ENCODE peak calls at places on chromosome 14, in four cellular contexts. S is K562, K is HepG2, B is Panc1. X is an unnamed sample.
A peak's percentile ranks its signal among the peaks of the same experiment; 100 is the strongest.

GRCh38 chr14:61330511-61330910 is 9.1 kb downstream of the PRKCH start:
- DNase-seq in S (no peak), B (no peak), K (no peak), X (no peak)

GRCh38 chr14:49427117-49427516 is 159.1 kb downstream of the RPS29 start:
- DNase-seq in K (no peak), S (no peak), B (no peak), X (no peak)

GRCh38 chr14:44639986-44640385 is 132.9 kb upstream of the FSCB start:
- DNase-seq in K (no peak), B (no peak), S (no peak), X (no peak)

GRCh38 chr14:94312481-94313246 is 10.5 kb downstream of the SERPINA6 start:
- DNase-seq in K (no peak), S (no peak), B (no peak), X (no peak)

GRCh38 chr14:76456200-76456599 is 80.3 kb downstream of the ESRRB start:
- DNase-seq in B (no peak), S (peak; percentile 53), K (peak; percentile 18), X (peak; percentile 28)

GRCh38 chr14:54435500-54435981 is 5.6 kb downstream of the CNIH1 start:
- DNase-seq in S (peak; percentile 17), K (no peak), B (no peak), X (no peak)

GRCh38 chr14:33679025-33679424 is 271.8 kb downstream of the EGLN3 start:
- DNase-seq in S (no peak), B (no peak), K (no peak), X (no peak)

GRCh38 chr14:21398901-21399300 is 15.1 kb upstream of the SUPT16H start:
- DNase-seq in B (no peak), K (no peak), S (no peak), X (no peak)

GRCh38 chr14:100541621-100542560 is 45.3 kb downstream of the BEGAIN start:
- DNase-seq in S (no peak), K (no peak), B (no peak), X (no peak)

GRCh38 chr14:23119362-23120327 is 590 bp upstream of the CEBPE start:
- DNase-seq in B (no peak), S (no peak), K (no peak), X (no peak)

GRCh38 chr14:66572836-66573235 is 64.9 kb downstream of the GPHN start:
- DNase-seq in S (no peak), B (no peak), K (no peak), X (no peak)

GRCh38 chr14:30573203-30573814 is 14.4 kb downstream of the G2E3 start:
- DNase-seq in K (no peak), S (no peak), B (no peak), X (no peak)

GRCh38 chr14:75044322-75044721 is 6.9 kb downstream of the MLH3 start:
- DNase-seq in B (no peak), K (no peak), S (no peak), X (no peak)

GRCh38 chr14:100096656-100097055 is 31.4 kb downstream of the EVL start:
- DNase-seq in B (no peak), S (no peak), K (no peak), X (no peak)

GRCh38 chr14:101687756-101688546 is 73.6 kb upstream of the PPP2R5C start:
- DNase-seq in B (no peak), K (no peak), S (no peak), X (no peak)

GRCh38 chr14:33754264-33754663 is 196.6 kb downstream of the EGLN3 start:
- DNase-seq in B (no peak), S (no peak), K (no peak), X (no peak)

GRCh38 chr14:36690301-36691020 is 28.8 kb downstream of the PAX9 start:
- DNase-seq in B (no peak), S (no peak), K (no peak), X (no peak)

GRCh38 chr14:69483765-69484443 is 624 bp upstream of the PLEKHD1 start:
- DNase-seq in S (no peak), K (no peak), B (no peak), X (no peak)

GRCh38 chr14:37330910-37331309 is 133.2 kb downstream of the MIPOL1 start:
- DNase-seq in B (no peak), K (no peak), S (no peak), X (no peak)

GRCh38 chr14:46306267-46306666 is 345.3 kb downstream of the RPL10L start:
- DNase-seq in K (no peak), S (no peak), B (no peak), X (no peak)

GRCh38 chr14:21053184-21054122 is 4.2 kb upstream of the RNASE8 start:
- DNase-seq in B (no peak), S (no peak), K (peak; percentile 50), X (no peak)

DNA sequence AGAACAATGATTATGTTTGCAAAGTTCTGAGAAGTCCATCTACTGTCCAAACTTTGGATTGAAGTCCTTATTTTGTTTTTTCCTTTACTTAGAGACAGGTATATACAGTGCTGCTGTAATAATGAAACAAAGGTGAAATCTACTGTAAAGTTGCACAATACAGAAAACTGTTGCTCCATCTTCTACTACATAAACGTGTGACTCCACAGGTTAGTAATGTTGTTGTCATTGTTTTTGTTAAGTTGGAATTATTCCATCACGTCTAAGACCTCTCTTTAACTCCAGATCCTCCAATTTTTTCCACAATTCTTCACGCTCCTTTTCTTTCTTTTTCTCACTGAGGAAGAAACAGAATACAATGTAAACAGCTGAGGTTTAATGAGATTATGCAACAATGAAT is 57.0 kb upstream of the GPHB5 start:
- DNase-seq in B (peak; percentile 15), K (no peak), S (no peak), X (no peak)
- TF ChIP-seq TCF7L2 in B (no peak), K (no peak), S (no peak), X (no peak)

GRCh38 chr14:63940387-63940786 is 87.6 kb downstream of the SYNE2 start:
- DNase-seq in K (no peak), B (no peak), S (no peak), X (no peak)

GRCh38 chr14:63933701-63934100 is 80.9 kb downstream of the SYNE2 start:
- DNase-seq in B (no peak), S (no peak), K (no peak), X (no peak)

GRCh38 chr14:63941023-63941422 is 88.2 kb downstream of the SYNE2 start:
- DNase-seq in K (no peak), S (no peak), B (no peak), X (no peak)

GRCh38 chr14:63939006-63939270 is 86.1 kb downstream of the SYNE2 start:
- DNase-seq in B (no peak), S (no peak), K (no peak), X (no peak)

GRCh38 chr14:63938198-63939005 is 85.6 kb downstream of the SYNE2 start:
- DNase-seq in S (no peak), B (no peak), K (no peak), X (no peak)
- TF ChIP-seq TCF7L2 in S (no peak), B (no peak), K (no peak), X (no peak)

GRCh38 chr14:105180598-105181528 is at the start of gene NUDT14:
- DNase-seq in B (no peak), S (peak; percentile 83), K (no peak), X (peak; percentile 46)
- TF ChIP-seq TCF7L2 in B (no peak), S (no peak), K (no peak), X (no peak)

GRCh38 chr14:103402700-103403099 is 17.5 kb downstream of the MARK3 start:
- DNase-seq in B (no peak), S (no peak), K (no peak), X (no peak)
- TF ChIP-seq TCF7L2 in B (no peak), S (no peak), K (no peak), X (no peak)

DNA sequence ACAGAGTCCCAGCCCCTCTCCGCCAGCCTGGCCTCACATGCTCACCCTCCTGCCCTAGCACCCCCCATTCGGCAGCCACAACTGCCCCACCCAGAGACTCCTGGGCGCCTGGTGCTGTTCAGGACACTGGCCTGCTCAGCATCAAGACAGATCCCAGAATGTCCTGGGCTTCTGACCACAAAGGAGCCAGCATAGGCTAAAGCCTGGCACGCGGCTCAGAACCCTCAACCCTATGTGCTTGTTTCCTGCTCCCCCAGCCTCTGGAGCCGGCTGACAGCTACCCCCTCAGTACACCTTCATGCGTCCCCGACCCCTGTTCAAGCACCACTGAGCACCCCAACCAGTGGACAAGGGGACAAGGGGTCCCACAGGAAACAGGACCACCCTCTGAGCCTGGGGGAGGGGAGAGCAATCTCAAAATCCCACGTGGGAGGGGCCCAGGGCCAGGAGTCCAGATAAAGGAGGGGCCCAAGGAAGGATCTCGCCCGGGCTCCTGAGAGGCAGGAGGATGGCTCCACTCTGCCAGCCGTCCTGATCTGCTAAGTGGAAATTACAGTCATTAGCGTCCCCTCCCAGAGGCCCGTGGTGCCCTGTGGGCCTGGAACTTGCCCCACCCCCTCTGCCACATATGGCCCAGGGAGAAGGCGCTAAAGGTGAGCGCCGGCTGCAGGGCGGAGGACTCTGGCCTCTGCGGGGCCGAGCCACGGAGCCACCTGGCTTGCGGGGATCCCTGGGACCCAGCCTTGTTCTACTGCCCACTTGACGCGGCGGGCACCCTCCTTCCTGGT is 27.1 kb upstream of the GPR132 start:
- DNase-seq in K (no peak), S (no peak), B (no peak), X (no peak)
- TF ChIP-seq TCF7L2 in K (no peak), S (no peak), B (no peak), X (no peak)

DNA sequence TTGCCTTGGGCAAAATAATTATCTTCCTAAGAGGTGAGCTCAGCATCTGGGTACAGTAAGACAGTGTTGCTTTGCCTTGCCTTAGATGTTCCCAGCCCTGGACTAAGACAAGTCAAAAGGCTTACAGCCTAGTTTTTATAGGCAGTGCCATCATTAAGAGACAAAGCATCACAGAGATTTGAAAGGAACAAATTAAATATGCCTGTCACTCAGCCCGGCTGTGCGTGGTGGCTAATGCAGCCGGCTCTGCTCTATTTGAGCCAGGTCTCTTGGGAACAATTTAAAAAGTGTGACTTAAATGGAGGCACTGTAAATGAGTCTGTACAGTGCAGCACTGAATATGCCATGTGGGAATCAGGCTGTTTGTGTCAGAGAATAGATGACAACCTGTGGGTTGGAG is 1687.4 kb upstream of the FLRT2 start:
- DNase-seq in B (no peak), S (no peak), K (no peak), X (no peak)
- TF ChIP-seq TCF7L2 in B (no peak), S (no peak), K (no peak), X (no peak)

DNA sequence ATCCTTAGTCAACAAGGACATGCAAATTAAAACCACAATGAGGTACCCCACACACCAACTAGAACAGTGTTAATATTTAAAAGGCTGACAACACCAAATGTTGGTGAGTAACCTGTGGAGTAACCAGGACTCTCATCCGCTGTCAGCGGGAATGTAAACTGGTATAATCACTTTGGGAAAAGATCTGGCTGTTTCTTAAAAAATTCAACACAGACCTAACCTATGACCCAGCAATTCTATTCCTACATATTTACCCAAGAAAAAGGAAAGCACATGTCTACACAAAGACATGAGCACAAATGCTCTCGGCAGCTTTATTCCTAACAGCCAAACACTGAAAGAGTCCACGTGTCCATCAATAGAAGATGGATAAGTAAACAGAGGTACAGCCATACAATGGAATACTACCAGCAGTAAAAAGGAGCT is 26.6 kb downstream of the NRDE2 start:
- DNase-seq in B (no peak), K (peak; percentile 58), S (no peak), X (no peak)
- TF ChIP-seq TCF7L2 in B (no peak), K (no peak), S (no peak), X (no peak)